ENCODE peak calls at places on chromosomes 11 and 22, in six cellular contexts. Q, A, Y, W, V and L are unnamed samples.

GRCh38 chr11:116310215-116310614 is 462.6 kb downstream of the BUD13 start:
- DNase-seq in W (no peak), V (no peak), Q (no peak), Y (no peak), A (no peak), L (no peak)

GRCh38 chr11:31816467-31817053 is 5.4 kb upstream of the PAX6 start:
- DNase-seq in Y (no peak), A (no peak), W (no peak), V (no peak), Q (no peak), L (no peak)

GRCh38 chr11:86291466-86292262 is 10.4 kb upstream of the HIKESHI start:
- DNase-seq in Q (peak), V (no peak), W (peak), Y (peak), A (peak), L (peak)

GRCh38 chr11:70566768-70567530 is 168.6 kb downstream of the CTTN start:
- DNase-seq in W (no peak), V (no peak), Y (no peak), A (no peak), Q (no peak), L (no peak)

GRCh38 chr11:69734841-69735240 is 31.0 kb upstream of the FGF19 start:
- DNase-seq in Q (no peak), Y (no peak), W (no peak), A (no peak), V (no peak), L (no peak)

GRCh38 chr11:5004429-5005274 is 10.0 kb downstream of the OR51L1 start:
- DNase-seq in Y (peak), W (peak), A (peak), V (no peak), Q (peak), L (peak)

GRCh38 chr11:65410936-65411680 is 11.5 kb upstream of the NEAT1 start:
- DNase-seq in Q (no peak), V (no peak), A (peak), W (no peak), Y (no peak), L (no peak)

GRCh38 chr11:65440831-65441499 is 18.4 kb downstream of the NEAT1 start:
- DNase-seq in Y (no peak), Q (peak), W (no peak), V (no peak), A (peak), L (no peak)

GRCh38 chr22:36884314-36885158 is 23.7 kb downstream of the NCF4 start:
- DNase-seq in V (no peak), Y (no peak), Q (no peak), W (no peak), A (no peak), L (no peak)

GRCh38 chr11:119094816-119095065 is 6.9 kb downstream of the DPAGT1 start:
- DNase-seq in V (peak), Y (peak), Q (no peak), A (peak), W (no peak), L (no peak)

GRCh38 chr11:123740787-123741158 is 687 bp downstream of the ZNF202 start:
- DNase-seq in Q (no peak), V (no peak), W (no peak), Y (no peak), A (no peak), L (no peak)

GRCh38 chr11:119479685-119480275 is 56.8 kb upstream of the THY1 start:
- DNase-seq in Y (no peak), A (no peak), V (no peak), Q (peak), W (no peak), L (no peak)

GRCh38 chr11:2909145-2909914 is 19.9 kb downstream of the PHLDA2 start:
- DNase-seq in V (no peak), Q (no peak), W (no peak), A (no peak), Y (no peak), L (no peak)

GRCh38 chr22:46734830-46735453 is 3.1 kb downstream of the CERK start:
- DNase-seq in A (no peak), Q (no peak), W (no peak), Y (no peak), V (no peak), L (no peak)

GRCh38 chr22:26168199-26168915 is 905 bp upstream of the SEZ6L start:
- DNase-seq in A (no peak), W (no peak), Q (no peak), V (no peak), Y (no peak), L (no peak)

GRCh38 chr11:16154715-16155396 is 201.5 kb downstream of the SOX6 start:
- DNase-seq in Y (no peak), Q (peak), V (no peak), W (no peak), A (no peak), L (peak)

GRCh38 chr22:36198936-36199616 is 2.5 kb downstream of the APOL4 start:
- DNase-seq in V (no peak), W (no peak), Q (no peak), Y (no peak), A (no peak), L (no peak)

GRCh38 chr11:117818036-117818858 is 6.3 kb downstream of the FXYD2 start:
- DNase-seq in Q (peak), W (no peak), V (no peak), A (no peak), Y (no peak), L (peak)

GRCh38 chr11:114166389-114166788 is 106.9 kb downstream of the ZBTB16 start:
- DNase-seq in A (no peak), Y (no peak), W (no peak), Q (no peak), V (no peak), L (no peak)

GRCh38 chr11:45607995-45608394 is 57.4 kb downstream of the CHST1 start:
- DNase-seq in Y (no peak), W (no peak), Q (no peak), V (no peak), A (no peak), L (no peak)

GRCh38 chr11:72217856-72218745 is 1.5 kb downstream of the FOLR2 start:
- DNase-seq in Q (no peak), Y (no peak), V (no peak), A (no peak), W (no peak), L (no peak)

GRCh38 chr11:75891947-75892739 is 77.1 kb downstream of the UVRAG start:
- DNase-seq in Q (no peak), W (no peak), Y (no peak), A (no peak), V (no peak), L (no peak)

GRCh38 chr22:35205141-35205775 is 52.0 kb upstream of the HMGXB4 start:
- DNase-seq in A (no peak), Q (no peak), V (no peak), Y (no peak), W (no peak), L (no peak)

GRCh38 chr11:64804346-64805210 is 1.6 kb upstream of the MAP4K2 start:
- DNase-seq in Y (no peak), W (no peak), Q (peak), A (no peak), V (no peak), L (no peak)

GRCh38 chr22:39278040-39278439 is 33.3 kb upstream of the PDGFB start:
- DNase-seq in Q (no peak), Y (no peak), W (no peak), V (no peak), A (no peak), L (no peak)

GRCh38 chr11:37858398-37858797 is 1260.4 kb upstream of the RAG2 start:
- DNase-seq in W (no peak), V (no peak), Q (no peak), Y (no peak), A (no peak), L (no peak)

GRCh38 chr11:14544611-14545010 is 24.4 kb upstream of the PSMA1 start:
- DNase-seq in Y (no peak), Q (no peak), V (no peak), A (no peak), W (no peak), L (no peak)
- H3K27ac ChIP-seq in Y (no peak), Q (no peak), V (no peak), A (no peak), W (no peak), L (no peak)

GRCh38 chr22:38071421-38072321 is 12.3 kb downstream of the SLC16A8 start:
- DNase-seq in Q (peak), W (no peak), Y (no peak), V (no peak), A (no peak), L (no peak)

GRCh38 chr22:38072322-38073149 is 11.4 kb downstream of the SLC16A8 start:
- DNase-seq in W (no peak), Q (no peak), V (no peak), Y (no peak), A (no peak), L (no peak)

GRCh38 chr22:38075105-38075825 is 8.7 kb downstream of the SLC16A8 start:
- DNase-seq in A (peak), Q (no peak), V (no peak), Y (no peak), W (no peak), L (no peak)

GRCh38 chr22:38074181-38075104 is 9.5 kb downstream of the SLC16A8 start:
- DNase-seq in Q (no peak), Y (no peak), V (no peak), W (no peak), A (no peak), L (no peak)

DNA sequence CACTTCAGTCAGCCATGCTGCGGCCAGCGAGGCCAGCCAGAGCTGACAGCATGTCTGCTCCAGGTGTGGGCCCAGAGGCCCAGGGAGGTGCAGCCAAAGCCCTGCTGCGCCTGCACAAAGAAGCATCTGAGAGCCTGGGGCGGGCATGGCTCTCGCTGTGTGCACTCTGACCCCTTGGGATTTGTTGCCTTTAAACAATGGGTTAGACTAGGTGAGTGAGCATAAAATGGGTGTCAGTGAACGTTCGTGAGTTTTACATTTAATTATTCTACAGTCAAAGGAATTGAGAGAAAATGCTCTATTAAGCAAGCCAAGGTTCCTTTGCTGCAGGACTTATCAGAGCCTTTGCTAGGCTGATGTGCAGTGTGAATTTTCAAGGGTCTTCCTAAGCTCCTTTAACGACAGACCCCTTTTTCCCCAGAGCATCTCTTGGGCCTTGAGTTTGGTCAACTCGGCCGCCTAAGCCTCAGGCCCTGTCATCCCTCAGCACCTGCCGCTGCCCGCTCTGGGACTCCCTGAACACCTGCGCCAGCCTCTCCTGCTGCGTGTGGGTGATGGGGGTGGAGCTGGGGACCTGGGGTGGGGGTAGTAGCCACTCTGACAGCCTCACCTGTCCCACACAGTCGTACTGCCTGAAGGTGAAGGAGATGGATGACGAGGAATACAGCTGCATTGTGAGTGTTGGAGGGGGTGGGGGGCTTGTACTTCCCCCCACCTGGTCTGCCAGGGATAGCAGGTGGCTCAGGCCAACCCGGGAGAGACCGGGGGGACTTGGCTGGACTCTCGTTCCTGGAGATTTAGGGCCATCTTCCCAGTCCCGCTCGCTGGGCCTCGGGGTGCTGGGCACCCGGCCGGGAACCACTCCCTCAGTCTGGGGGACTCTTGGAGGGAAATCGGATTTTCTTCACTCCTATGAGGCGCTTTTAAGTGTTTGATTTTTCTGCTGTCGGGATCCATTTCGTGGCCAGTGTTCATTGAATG is 10.5 kb downstream of the SLC16A8 start:
- DNase-seq in A (no peak), V (no peak), W (no peak), Q (no peak), Y (no peak), L (no peak)
- H3K27ac ChIP-seq in A (no peak), V (no peak), W (no peak), Q (no peak), Y (no peak), L (no peak)

GRCh38 chr22:41951898-41952474 is at the start of gene SMIM45:
- DNase-seq in A (no peak), W (no peak), Q (no peak), Y (peak), V (peak), L (no peak)
- H3K27ac ChIP-seq in A (no peak), W (no peak), Q (no peak), Y (peak), V (peak), L (no peak)

GRCh38 chr11:67390947-67391303 is 861 bp upstream of the RAD9A start:
- DNase-seq in Y (no peak), V (no peak), A (no peak), Q (no peak), W (no peak), L (no peak)
- H3K27ac ChIP-seq in Y (peak), V (peak), A (peak), Q (peak), W (peak), L (peak)

DNA sequence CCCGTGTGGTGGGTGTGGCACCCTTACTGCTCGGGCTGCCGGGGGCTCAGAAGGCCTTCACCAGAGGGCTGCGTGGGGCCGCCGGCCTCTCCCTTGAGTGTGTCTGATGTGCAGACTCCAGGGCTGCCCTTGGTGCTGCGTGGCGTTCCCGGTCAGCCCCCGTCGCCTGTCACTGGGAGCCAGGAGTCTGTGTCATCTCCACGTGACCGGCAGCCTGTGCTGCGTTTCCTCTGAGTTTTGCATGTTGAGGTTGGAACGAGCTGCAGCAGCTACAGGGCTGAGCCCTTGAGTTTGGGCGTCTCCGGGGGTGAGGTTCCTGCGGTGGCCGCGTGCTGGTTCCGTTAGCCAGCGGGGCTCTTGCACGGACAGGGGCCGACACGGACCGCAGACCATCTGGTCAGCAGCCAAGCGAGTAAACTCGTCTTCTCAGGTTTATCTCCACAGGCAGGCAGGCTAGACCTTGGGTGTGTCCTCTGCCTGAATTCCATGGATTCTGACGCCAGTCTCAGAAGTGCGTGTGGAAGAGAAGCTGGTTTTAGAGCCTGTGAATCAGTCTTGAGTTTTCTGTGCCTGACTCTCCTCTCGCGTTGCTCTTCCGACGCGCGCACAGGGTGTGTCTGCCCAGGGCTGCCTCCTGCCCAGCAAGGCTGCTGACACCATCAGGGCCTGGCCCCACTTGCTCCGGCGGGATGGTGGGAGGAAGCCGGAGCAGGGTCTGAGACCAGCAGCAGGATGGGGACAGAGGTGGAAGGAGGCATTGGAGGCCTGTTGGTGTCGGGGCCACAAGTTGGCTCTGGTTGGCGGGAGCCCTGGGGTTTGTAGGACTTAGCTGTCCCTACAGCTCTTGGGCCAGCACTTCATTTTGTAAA is 10.5 kb downstream of the PTDSS2 start:
- DNase-seq in Q (peak), V (no peak), Y (no peak), A (no peak), W (no peak), L (peak)
- H3K27ac ChIP-seq in Q (peak), V (no peak), Y (no peak), A (no peak), W (no peak), L (peak)

GRCh38 chr22:20783844-20784723 is 10.2 kb downstream of the SERPIND1 start:
- DNase-seq in Y (peak), V (no peak), W (peak), A (no peak), Q (peak), L (no peak)
- H3K27ac ChIP-seq in Y (no peak), V (peak), W (no peak), A (no peak), Q (no peak), L (no peak)

GRCh38 chr22:19357270-19358105 is 66.0 kb upstream of the CLTCL1 start:
- DNase-seq in A (no peak), Q (no peak), Y (peak), V (no peak), W (no peak), L (no peak)
- H3K27ac ChIP-seq in A (no peak), Q (no peak), Y (no peak), V (no peak), W (no peak), L (no peak)

GRCh38 chr11:96037267-96037990 is 113.5 kb upstream of the MTMR2 start:
- DNase-seq in W (no peak), Y (no peak), Q (peak), A (no peak), V (no peak), L (peak)

GRCh38 chr11:96033569-96033968 is 109.7 kb upstream of the MTMR2 start:
- DNase-seq in W (no peak), V (no peak), A (no peak), Q (no peak), Y (no peak), L (no peak)

GRCh38 chr11:96036863-96037262 is 113.0 kb upstream of the MTMR2 start:
- DNase-seq in Y (peak), W (no peak), A (no peak), Q (no peak), V (no peak), L (no peak)

GRCh38 chr11:96035031-96035743 is 111.3 kb upstream of the MTMR2 start:
- DNase-seq in W (no peak), Y (no peak), Q (no peak), V (no peak), A (no peak), L (no peak)

GRCh38 chr11:96035744-96036087 is 111.8 kb upstream of the MTMR2 start:
- DNase-seq in Q (no peak), W (no peak), A (no peak), Y (no peak), V (no peak), L (no peak)
- H3K27ac ChIP-seq in Q (no peak), W (no peak), A (no peak), Y (no peak), V (peak), L (no peak)